ENCODE peak calls at places on chromosomes 4 and X, in six cellular contexts. E is hepatocyte, J is endodermal cell, Z is ovary, W is uterus, Y is HepG2. O is an unnamed sample.

GRCh38 chr4:110484029-110484428 is 8.1 kb downstream of the ENPEP start:
- DNase-seq in E (no peak), J (no peak), Z (no peak), W (no peak), Y (no peak), O (no peak)

GRCh38 chrX:129359269-129359668 is 164.0 kb downstream of the SMARCA1 start:
- DNase-seq in E (no peak), J (no peak), Z (no peak), W (no peak), Y (peak; percentile 5), O (peak; percentile 18)

GRCh38 chr4:17490575-17491059 is 21.3 kb downstream of the QDPR start:
- DNase-seq in E (peak; percentile 65), J (no peak), Z (no peak), W (no peak), Y (peak; percentile 88), O (no peak)

GRCh38 chr4:84631573-84631972 is 48.6 kb downstream of the CDS1 start:
- DNase-seq in E (no peak), J (no peak), Z (no peak), W (no peak), Y (no peak), O (peak; percentile 89)

GRCh38 chr4:77471821-77472495 is 133.7 kb upstream of the CXCL13 start:
- DNase-seq in E (no peak), J (no peak), Z (no peak), W (no peak), Y (no peak), O (peak; percentile 47)

GRCh38 chr4:106707776-106708603 is 328.1 kb downstream of the DKK2 start:
- DNase-seq in E (no peak), J (no peak), Z (no peak), W (no peak), Y (no peak), O (no peak)

GRCh38 chr4:31175242-31175910 is 455.2 kb downstream of the PCDH7 start:
- DNase-seq in E (no peak), J (no peak), Z (no peak), W (no peak), Y (no peak), O (peak; percentile 46)

GRCh38 chr4:176436500-176436973 is 116.8 kb downstream of the SPCS3 start:
- DNase-seq in E (no peak), J (no peak), Z (no peak), W (no peak), Y (no peak), O (peak; percentile 99)

GRCh38 chrX:13652256-13653021 is 502 bp upstream of the TCEANC start:
- DNase-seq in E (no peak), J (no peak), Z (no peak), W (peak; percentile 39), Y (no peak), O (no peak)

GRCh38 chrX:49754238-49754857 is 58.6 kb upstream of the PAGE1 start:
- DNase-seq in E (peak; percentile 71), J (peak; percentile 77), Z (peak; percentile 49), W (peak; percentile 42), Y (peak; percentile 24), O (peak; percentile 12)

GRCh38 chr4:148166132-148166531 is 276.1 kb downstream of the NR3C2 start:
- DNase-seq in E (no peak), J (no peak), Z (no peak), W (no peak), Y (no peak), O (no peak)

GRCh38 chr4:7540216-7540615 is 105.5 kb upstream of the PSAPL1 start:
- DNase-seq in E (no peak), J (no peak), Z (no peak), W (no peak), Y (no peak), O (no peak)

DNA sequence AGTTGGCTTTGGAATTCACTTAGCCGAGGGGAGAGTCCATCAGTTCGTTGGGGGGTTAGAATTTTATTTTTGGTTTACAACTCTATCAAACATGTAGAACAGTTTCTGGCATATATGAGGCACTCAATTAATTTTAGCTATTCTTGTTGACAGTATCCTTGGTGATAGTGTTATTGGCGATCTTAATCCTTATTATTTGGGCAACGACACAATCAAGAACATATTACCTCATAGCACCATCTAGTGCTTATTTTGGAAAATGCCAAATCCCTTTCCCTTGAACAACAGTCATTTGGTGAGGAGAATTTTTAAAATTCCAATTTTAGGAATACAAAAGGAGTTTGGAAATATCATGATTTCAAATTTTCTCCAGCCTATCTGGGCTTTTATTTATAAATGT is 17.9 kb upstream of the PGRMC1 start:
- DNase-seq in E (no peak), J (no peak), Z (no peak), W (no peak), Y (no peak), O (no peak)
- TF ChIP-seq CTCF in E (peak; percentile 47), J (peak; percentile 62), Z (peak; percentile 18), W (peak; percentile 43), Y (peak; percentile 42), O (peak; percentile 65)

GRCh38 chrX:2782171-2782570 is 30.3 kb downstream of the XG start:
- DNase-seq in E (no peak), J (no peak), Z (no peak), W (no peak), Y (no peak), O (no peak)
- H3K4me1 ChIP-seq in E (peaks cover 11% of the 10 kb centered on the region), J (no peaks in the 10 kb centered on the region), Z (no peaks in the 10 kb centered on the region), W (no peaks in the 10 kb centered on the region), Y (peaks cover 28% of the 10 kb centered on the region), O (peaks cover 11% of the 10 kb centered on the region)

GRCh38 chr4:63670735-63671134 is 738.5 kb downstream of the TECRL start:
- DNase-seq in E (no peak), J (no peak), Z (no peak), W (no peak), Y (no peak), O (peak; percentile 2)
- H3K27ac ChIP-seq in E (no peak overlapping the region), J (no peak overlapping the region), Z (no peak overlapping the region), W (no peak overlapping the region), Y (no peak overlapping the region), O (no peak overlapping the region)

GRCh38 chrX:105698386-105698785 is 124.0 kb upstream of the NRK start:
- DNase-seq in E (no peak), J (no peak), Z (no peak), W (no peak), Y (no peak), O (no peak)

GRCh38 chrX:105706041-105706440 is 116.3 kb upstream of the NRK start:
- DNase-seq in E (no peak), J (no peak), Z (no peak), W (no peak), Y (no peak), O (peak; percentile 13)

GRCh38 chrX:105703876-105704275 is 118.5 kb upstream of the NRK start:
- DNase-seq in E (no peak), J (no peak), Z (no peak), W (no peak), Y (no peak), O (no peak)

GRCh38 chrX:105700316-105700715 is 122.0 kb upstream of the NRK start:
- DNase-seq in E (no peak), J (no peak), Z (no peak), W (no peak), Y (no peak), O (no peak)

DNA sequence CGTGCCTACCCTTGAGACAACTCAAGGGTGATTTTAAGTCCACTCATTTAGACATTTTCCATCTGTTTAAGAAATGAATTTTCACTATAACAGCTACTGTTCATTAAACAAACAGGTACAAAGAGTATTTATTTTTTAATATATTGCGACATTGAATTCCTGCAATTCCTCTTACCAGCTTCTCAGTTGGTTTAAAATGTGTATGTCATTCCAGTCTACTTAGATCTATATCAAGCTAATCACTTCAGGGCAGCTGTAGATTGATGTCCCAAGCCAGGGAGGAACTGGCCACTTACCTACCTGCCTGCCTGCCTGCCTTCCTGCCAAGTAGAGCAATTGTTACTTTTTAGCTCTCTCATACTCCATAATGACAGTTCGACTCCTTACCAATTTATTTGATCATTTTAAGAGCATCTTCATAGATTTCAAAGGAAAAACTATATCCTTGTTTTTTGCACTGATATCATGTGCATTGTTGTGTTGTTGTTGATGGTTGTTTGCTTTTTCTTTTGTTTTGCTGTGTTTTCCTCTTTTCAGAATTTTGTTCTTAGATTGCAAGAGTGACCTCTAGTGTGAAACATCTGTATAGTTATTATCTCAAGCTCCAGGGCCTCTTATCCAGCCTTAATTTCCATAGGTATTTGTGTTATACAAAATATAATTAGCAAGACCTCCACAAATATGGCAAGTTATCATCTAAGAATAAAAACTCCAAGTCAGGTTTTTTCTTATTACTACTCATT is 120.9 kb upstream of the NRK start:
- DNase-seq in E (no peak), J (no peak), Z (no peak), W (no peak), Y (no peak), O (peak; percentile 6)
- TF ChIP-seq CTCF in E (peak; percentile 32), J (peak; percentile 63), Z (no peak), W (no peak), Y (no peak), O (peak; percentile 66)

GRCh38 chrX:2697306-2697705 is 6.2 kb downstream of the CD99 start:
- DNase-seq in E (no peak), J (no peak), Z (no peak), W (no peak), Y (no peak), O (peak; percentile 45)

GRCh38 chrX:2696698-2697215 is 5.7 kb downstream of the CD99 start:
- DNase-seq in E (no peak), J (no peak), Z (no peak), W (no peak), Y (no peak), O (peak; percentile 91)

GRCh38 chrX:2699959-2700358 is 8.9 kb downstream of the CD99 start:
- DNase-seq in E (no peak), J (no peak), Z (no peak), W (no peak), Y (no peak), O (no peak)

GRCh38 chrX:2698604-2699003 is 7.5 kb downstream of the CD99 start:
- DNase-seq in E (no peak), J (no peak), Z (no peak), W (no peak), Y (no peak), O (peak; percentile 62)

GRCh38 chrX:2697741-2698294 is 6.7 kb downstream of the CD99 start:
- DNase-seq in E (no peak), J (no peak), Z (no peak), W (no peak), Y (no peak), O (no peak)
- H3K4me1 ChIP-seq in E (peaks cover 45% of the 10 kb centered on the region), J (no peaks in the 10 kb centered on the region), Z (peaks cover 21% of the 10 kb centered on the region), W (peaks cover 6% of the 10 kb centered on the region), Y (peaks cover 33% of the 10 kb centered on the region), O (peaks cover 36% of the 10 kb centered on the region)

GRCh38 chr4:26867914-26868684 is 7.5 kb downstream of the STIM2 start:
- DNase-seq in E (no peak), J (no peak), Z (peak; percentile 49), W (no peak), Y (no peak), O (no peak)

GRCh38 chr4:26863512-26863911 is 2.9 kb downstream of the STIM2 start:
- DNase-seq in E (no peak), J (no peak), Z (no peak), W (no peak), Y (no peak), O (no peak)

GRCh38 chr4:26866203-26866602 is 5.6 kb downstream of the STIM2 start:
- DNase-seq in E (no peak), J (no peak), Z (no peak), W (no peak), Y (no peak), O (no peak)

GRCh38 chr4:26864904-26865303 is 4.3 kb downstream of the STIM2 start:
- DNase-seq in E (no peak), J (no peak), Z (no peak), W (no peak), Y (no peak), O (no peak)

DNA sequence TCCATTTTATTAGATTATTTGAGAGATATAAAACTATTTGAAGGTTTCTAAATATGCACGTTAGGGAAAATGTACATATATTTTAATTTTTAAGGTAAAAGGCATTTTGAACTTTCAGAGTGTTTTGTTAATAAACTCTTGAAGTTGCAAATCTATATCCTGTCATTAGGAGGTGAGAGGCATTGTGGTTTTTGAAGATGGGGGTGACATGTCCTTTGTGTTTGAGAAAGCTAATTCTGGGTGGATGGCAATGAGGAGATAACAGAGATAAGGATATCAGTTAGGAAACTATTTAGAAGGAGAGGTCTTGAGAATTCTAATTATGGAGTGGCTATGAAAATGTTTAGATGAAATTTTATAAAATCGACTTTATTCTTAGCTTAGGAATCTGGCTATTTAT is 6.1 kb downstream of the STIM2 start:
- DNase-seq in E (no peak), J (no peak), Z (no peak), W (no peak), Y (no peak), O (no peak)
- H3K27ac ChIP-seq in E (no peak overlapping the region), J (no peak overlapping the region), Z (no peak overlapping the region), W (no peak overlapping the region), Y (no peak overlapping the region), O (no peak overlapping the region)